ENCODE peak calls at places on chromosomes 12 and 14, in ten cellular contexts. K is endodermal cell, H is HFF-Myc, Z is astrocyte of the spinal cord, L is gastrocnemius medialis, U is uterus, V is PC-3, N is IMR-90, P is hepatocyte, A is tibial artery. O is an unnamed sample.

GRCh38 chr12:108800591-108800990 is 56.8 kb downstream of the SSH1 start:
- DNase-seq in K (no peak), H (no peak), Z (peak; percentile 63), L (no peak), U (no peak), V (no peak), N (peak; percentile 67), P (no peak), A (no peak), O (no peak)

GRCh38 chr14:41986726-41987125 is 380.1 kb downstream of the LRFN5 start:
- DNase-seq in K (no peak), H (no peak), Z (peak; percentile 42), L (no peak), U (no peak), V (peak; percentile 75), N (peak; percentile 53), P (no peak), A (no peak), O (no peak)

GRCh38 chr14:25371053-25371452 is 321.1 kb upstream of the STXBP6 start:
- DNase-seq in K (no peak), H (no peak), Z (no peak), L (no peak), U (no peak), V (peak; percentile 14), N (no peak), P (no peak), A (no peak), O (no peak)

GRCh38 chr14:31945074-31945613 is 132.0 kb upstream of the ARHGAP5 start:
- DNase-seq in K (no peak), H (no peak), Z (no peak), L (no peak), U (no peak), V (no peak), N (no peak), P (peak; percentile 42), A (no peak), O (no peak)

GRCh38 chr12:28780096-28780495 is 369.0 kb upstream of the FAR2 start:
- DNase-seq in K (no peak), H (peak; percentile 15), Z (peak; percentile 64), L (no peak), U (no peak), V (peak; percentile 97), N (peak; percentile 81), P (peak; percentile 30), A (no peak), O (no peak)

GRCh38 chr12:128727461-128727860 is 96.3 kb downstream of the SLC15A4 start:
- DNase-seq in K (no peak), H (no peak), Z (no peak), L (no peak), U (no peak), V (peak; percentile 18), N (no peak), P (no peak), A (no peak), O (no peak)

GRCh38 chr12:11968041-11968383 is 102.7 kb upstream of the BCL2L14 start:
- DNase-seq in K (peak; percentile 43), H (no peak), Z (no peak), L (no peak), U (no peak), V (no peak), N (no peak), P (no peak), A (no peak), O (no peak)

GRCh38 chr12:104219361-104219892 is 3.8 kb downstream of the TXNRD1 start:
- DNase-seq in K (no peak), H (peak; percentile 81), Z (peak; percentile 90), L (no peak), U (no peak), V (peak; percentile 97), N (peak; percentile 98), P (peak; percentile 75), A (no peak), O (peak; percentile 95)

DNA sequence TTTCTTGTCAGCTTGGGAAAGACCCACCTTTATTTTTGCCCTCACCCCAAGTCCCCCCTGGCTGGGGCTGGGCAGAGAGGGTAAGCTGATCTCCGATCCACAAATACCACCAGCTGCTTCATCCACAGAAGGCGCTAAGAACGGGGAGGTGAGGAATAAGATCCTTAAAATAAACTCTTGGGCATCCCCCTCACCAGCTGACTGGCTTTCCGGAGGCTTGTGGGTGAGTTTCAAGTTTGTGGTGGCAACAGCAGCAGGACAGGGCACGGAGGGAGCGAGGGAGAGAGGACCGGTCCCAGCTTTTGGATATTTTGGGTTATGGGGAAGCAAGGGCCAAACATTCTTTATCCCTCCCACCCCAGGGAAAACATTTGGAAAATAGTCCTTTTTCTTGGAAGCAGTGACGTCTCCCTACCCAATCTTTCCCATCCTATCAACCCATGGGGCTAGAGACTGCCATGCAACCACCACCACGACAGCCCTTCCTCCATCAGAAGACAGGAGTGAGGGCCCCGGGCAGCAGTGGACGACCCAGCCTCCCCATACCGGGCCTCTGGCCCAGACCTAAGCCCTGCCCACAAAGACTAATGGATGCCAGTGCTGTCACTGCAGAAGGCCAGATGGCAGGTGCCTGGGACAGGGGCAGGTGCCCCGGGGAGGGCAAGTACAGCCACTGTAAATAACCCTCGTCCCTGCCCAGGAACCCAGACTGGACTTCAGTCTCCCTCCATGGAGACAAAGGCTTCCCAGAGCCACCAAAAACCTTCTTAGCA is 20.5 kb upstream of the HSPB8 start:
- DNase-seq in K (no peak), H (no peak), Z (no peak), L (peak; percentile 87), U (no peak), V (no peak), N (no peak), P (no peak), A (peak; percentile 29), O (no peak)
- H3K4me3 ChIP-seq in K (no peak overlapping the region), H (no peak overlapping the region), Z (no peak overlapping the region), L (peak overlapping the region; percentile 36), U (no peak overlapping the region), V (no peak overlapping the region), N (no peak overlapping the region), P (no peak overlapping the region), A (peak overlapping the region; percentile 31), O (no peak overlapping the region)

GRCh38 chr12:123762715-123763052 is 583 bp downstream of the DNAH10 start:
- DNase-seq in K (no peak), H (no peak), Z (no peak), L (no peak), U (no peak), V (no peak), N (no peak), P (no peak), A (no peak), O (no peak)
- H3K4me3 ChIP-seq in K (peak overlapping the region; percentile 74), H (no peak overlapping the region), Z (no peak overlapping the region), L (no peak overlapping the region), U (no peak overlapping the region), V (no peak overlapping the region), N (no peak overlapping the region), P (peak overlapping the region; percentile 64), A (peak overlapping the region; percentile 29), O (peak overlapping the region; percentile 74)

GRCh38 chr14:76919431-76919810 is 93.2 kb downstream of the LRRC74A start:
- DNase-seq in K (peak; percentile 51), H (no peak), Z (no peak), L (no peak), U (no peak), V (peak; percentile 73), N (no peak), P (no peak), A (no peak), O (no peak)

GRCh38 chr14:76918751-76919421 is 92.7 kb downstream of the LRRC74A start:
- DNase-seq in K (peak; percentile 91), H (peak; percentile 93), Z (peak; percentile 99), L (peak; percentile 96), U (peak; percentile 98), V (peak; percentile 96), N (peak; percentile 99), P (peak; percentile 96), A (peak; percentile 96), O (peak; percentile 99)

GRCh38 chr14:76918176-76918750 is 92.1 kb downstream of the LRRC74A start:
- DNase-seq in K (peak; percentile 78), H (no peak), Z (peak; percentile 93), L (peak; percentile 73), U (peak; percentile 82), V (no peak), N (peak; percentile 90), P (peak; percentile 75), A (peak; percentile 87), O (peak; percentile 91)

GRCh38 chr14:76917158-76917596 is 91.0 kb downstream of the LRRC74A start:
- DNase-seq in K (peak; percentile 95), H (no peak), Z (peak; percentile 74), L (no peak), U (peak; percentile 47), V (peak; percentile 85), N (peak; percentile 84), P (peak; percentile 73), A (peak; percentile 54), O (peak; percentile 88)

DNA sequence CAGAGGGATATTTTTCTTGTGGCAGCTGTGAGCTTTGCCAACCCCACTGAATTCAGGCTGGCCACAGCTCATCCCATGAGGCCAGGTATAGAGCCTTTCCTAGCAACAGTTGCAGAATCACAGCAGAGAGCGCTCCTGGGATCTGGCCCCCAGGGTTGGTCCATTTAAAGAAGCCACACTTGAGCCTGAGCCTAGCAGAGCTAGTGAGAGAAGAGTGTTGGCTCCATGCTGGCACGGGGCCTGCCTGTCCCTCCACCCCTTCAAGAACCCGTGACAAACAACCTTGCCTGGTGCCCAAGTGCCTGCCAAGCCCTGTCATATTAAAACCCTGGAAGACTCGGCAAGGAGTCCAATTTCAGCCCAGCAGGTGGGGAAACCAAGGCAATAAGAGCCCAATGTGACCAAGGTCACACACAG is 91.6 kb downstream of the LRRC74A start:
- DNase-seq in K (peak; percentile 65), H (no peak), Z (peak; percentile 30), L (peak; percentile 89), U (peak; percentile 45), V (no peak), N (no peak), P (no peak), A (peak; percentile 69), O (no peak)
- H3K4me3 ChIP-seq in K (no peak overlapping the region), H (no peak overlapping the region), Z (no peak overlapping the region), L (no peak overlapping the region), U (no peak overlapping the region), V (no peak overlapping the region), N (no peak overlapping the region), P (no peak overlapping the region), A (no peak overlapping the region), O (peak overlapping the region; percentile 63)

GRCh38 chr14:23049011-23049410 is 7.0 kb downstream of the PSMB11 start:
- DNase-seq in K (no peak), H (no peak), Z (no peak), L (no peak), U (no peak), V (no peak), N (no peak), P (no peak), A (no peak), O (no peak)

GRCh38 chr14:23047042-23047634 is 5.1 kb downstream of the PSMB11 start:
- DNase-seq in K (no peak), H (no peak), Z (no peak), L (no peak), U (no peak), V (peak; percentile 27), N (no peak), P (no peak), A (no peak), O (no peak)

GRCh38 chr14:23045419-23046357 is 3.7 kb downstream of the PSMB11 start:
- DNase-seq in K (peak; percentile 53), H (no peak), Z (no peak), L (no peak), U (no peak), V (no peak), N (no peak), P (no peak), A (no peak), O (no peak)

GRCh38 chr14:23044840-23045239 is 2.8 kb downstream of the PSMB11 start:
- DNase-seq in K (no peak), H (no peak), Z (no peak), L (no peak), U (no peak), V (no peak), N (no peak), P (no peak), A (no peak), O (no peak)

GRCh38 chr14:23047751-23048693 is 6.0 kb downstream of the PSMB11 start:
- DNase-seq in K (no peak), H (no peak), Z (no peak), L (no peak), U (no peak), V (no peak), N (no peak), P (no peak), A (no peak), O (no peak)
- H3K4me3 ChIP-seq in K (no peak overlapping the region), H (no peak overlapping the region), Z (no peak overlapping the region), L (no peak overlapping the region), U (no peak overlapping the region), V (no peak overlapping the region), N (no peak overlapping the region), P (no peak overlapping the region), A (no peak overlapping the region), O (no peak overlapping the region)

O was measured in adipocyte.